ENCODE peak calls at places on chromosomes 6 and 20, in ten cellular contexts. K, F, W, D, V, J, N, O, X and Y are unnamed samples.

GRCh38 chr6:76774750-76775396 is 688.4 kb downstream of the HTR1B start:
- DNase-seq in K (no peak), F (no peak), W (no peak), D (peak; percentile 19), V (no peak), J (no peak), N (no peak), O (no peak), X (no peak), Y (peak; percentile 50)

GRCh38 chr6:114342826-114343781 is at the start of gene HS3ST5:
- DNase-seq in K (no peak), F (peak; percentile 63), W (peak; percentile 3), D (peak; percentile 19), V (peak; percentile 64), J (no peak), N (no peak), O (peak; percentile 37), X (no peak), Y (peak; percentile 50)

GRCh38 chr6:167493961-167494697 is 169.2 kb downstream of the TTLL2 start:
- DNase-seq in K (no peak), F (no peak), W (no peak), D (peak; percentile 60), V (peak; percentile 68), J (no peak), N (peak; percentile 75), O (no peak), X (no peak), Y (peak; percentile 90)

GRCh38 chr20:8244637-8245036 is 112.6 kb downstream of the PLCB1 start:
- DNase-seq in K (no peak), F (no peak), W (no peak), D (peak; percentile 57), V (no peak), J (no peak), N (no peak), O (no peak), X (no peak), Y (no peak)

GRCh38 chr20:60453847-60454246 is 495.6 kb downstream of the CDH26 start:
- DNase-seq in K (no peak), F (no peak), W (no peak), D (no peak), V (no peak), J (no peak), N (no peak), O (no peak), X (no peak), Y (no peak)

GRCh38 chr6:113511100-113511499 is 346.0 kb upstream of the MARCKS start:
- DNase-seq in K (no peak), F (no peak), W (no peak), D (no peak), V (no peak), J (no peak), N (no peak), O (no peak), X (no peak), Y (no peak)

GRCh38 chr20:12022121-12022520 is 104.4 kb downstream of the BTBD3 start:
- DNase-seq in K (no peak), F (no peak), W (no peak), D (no peak), V (no peak), J (no peak), N (no peak), O (no peak), X (no peak), Y (no peak)

GRCh38 chr20:36950432-36951197 is 893 bp downstream of the SAMHD1 start:
- DNase-seq in K (peak; percentile 32), F (no peak), W (no peak), D (peak; percentile 36), V (no peak), J (no peak), N (peak; percentile 70), O (peak; percentile 28), X (peak; percentile 73), Y (peak; percentile 81)

GRCh38 chr6:72619883-72620696 is 1.8 kb upstream of the KCNQ5 start:
- DNase-seq in K (peak; percentile 23), F (peak; percentile 14), W (peak; percentile 85), D (peak; percentile 12), V (peak; percentile 81), J (peak; percentile 80), N (peak; percentile 80), O (peak; percentile 44), X (peak; percentile 90), Y (peak; percentile 22)

GRCh38 chr6:111759836-111760785 is 113.1 kb downstream of the FYN start:
- DNase-seq in K (no peak), F (no peak), W (no peak), D (no peak), V (no peak), J (no peak), N (no peak), O (no peak), X (no peak), Y (no peak)

GRCh38 chr6:7541175-7542064 is at the start of gene DSP:
- DNase-seq in K (no peak), F (peak; percentile 82), W (peak; percentile 43), D (peak; percentile 57), V (peak; percentile 51), J (no peak), N (peak; percentile 84), O (no peak), X (peak; percentile 61), Y (peak; percentile 82)

GRCh38 chr6:153312633-153313032 is 181.6 kb upstream of the RGS17 start:
- DNase-seq in K (no peak), F (no peak), W (peak; percentile 24), D (no peak), V (no peak), J (no peak), N (no peak), O (peak; percentile 3), X (peak; percentile 62), Y (peak; percentile 66)

GRCh38 chr6:77492529-77492928 is 29.2 kb upstream of the HTR1B start:
- DNase-seq in K (no peak), F (no peak), W (no peak), D (no peak), V (no peak), J (no peak), N (no peak), O (no peak), X (no peak), Y (no peak)

GRCh38 chr6:157667211-157668033 is 155.6 kb upstream of the SNX9 start:
- DNase-seq in K (no peak), F (peak; percentile 26), W (peak; percentile 66), D (peak; percentile 44), V (no peak), J (peak; percentile 74), N (peak; percentile 38), O (peak; percentile 40), X (peak; percentile 88), Y (no peak)

GRCh38 chr6:8177721-8178120 is 75.4 kb upstream of the EEF1E1 start:
- DNase-seq in K (no peak), F (no peak), W (no peak), D (no peak), V (no peak), J (no peak), N (no peak), O (no peak), X (peak; percentile 9), Y (no peak)

GRCh38 chr6:82015043-82015442 is 232.5 kb downstream of the IBTK start:
- DNase-seq in K (no peak), F (no peak), W (no peak), D (no peak), V (no peak), J (no peak), N (no peak), O (no peak), X (peak; percentile 51), Y (no peak)

GRCh38 chr6:56593801-56594318 is 48.8 kb downstream of the DST start:
- DNase-seq in K (no peak), F (no peak), W (peak; percentile 23), D (no peak), V (no peak), J (peak; percentile 47), N (no peak), O (no peak), X (peak; percentile 58), Y (no peak)

GRCh38 chr20:42041000-42041565 is 422.9 kb upstream of the CHD6 start:
- DNase-seq in K (no peak), F (no peak), W (no peak), D (no peak), V (no peak), J (no peak), N (no peak), O (no peak), X (no peak), Y (no peak)

GRCh38 chr6:166933396-166933795 is 23.0 kb downstream of the RNASET2 start:
- DNase-seq in K (no peak), F (no peak), W (no peak), D (no peak), V (no peak), J (no peak), N (no peak), O (no peak), X (no peak), Y (no peak)

GRCh38 chr6:169571123-169571962 is 130.5 kb downstream of the WDR27 start:
- DNase-seq in K (no peak), F (no peak), W (no peak), D (no peak), V (no peak), J (no peak), N (no peak), O (no peak), X (no peak), Y (no peak)

GRCh38 chr20:9068232-9068781 is 580 bp upstream of the PLCB4 start:
- DNase-seq in K (no peak), F (peak; percentile 56), W (no peak), D (peak; percentile 66), V (peak; percentile 56), J (no peak), N (peak; percentile 78), O (no peak), X (no peak), Y (peak; percentile 82)

GRCh38 chr6:35165630-35166071 is 24.5 kb upstream of the TCP11 start:
- DNase-seq in K (no peak), F (no peak), W (no peak), D (no peak), V (no peak), J (no peak), N (no peak), O (no peak), X (no peak), Y (no peak)

GRCh38 chr6:73774311-73774766 is 78.3 kb downstream of the CD109 start:
- DNase-seq in K (no peak), F (no peak), W (no peak), D (peak; percentile 62), V (no peak), J (no peak), N (peak; percentile 76), O (no peak), X (peak; percentile 93), Y (peak; percentile 24)

GRCh38 chr20:8021541-8022269 is 2.1 kb upstream of the TMX4 start:
- DNase-seq in K (no peak), F (no peak), W (no peak), D (peak; percentile 15), V (no peak), J (no peak), N (no peak), O (no peak), X (no peak), Y (peak; percentile 45)

GRCh38 chr6:104969785-104970581 is 13.1 kb downstream of the LIN28B start:
- DNase-seq in K (no peak), F (no peak), W (no peak), D (no peak), V (no peak), J (no peak), N (no peak), O (no peak), X (no peak), Y (no peak)

GRCh38 chr20:51387125-51387865 is 155.2 kb downstream of the NFATC2 start:
- DNase-seq in K (no peak), F (no peak), W (no peak), D (no peak), V (no peak), J (no peak), N (peak; percentile 33), O (no peak), X (no peak), Y (no peak)

GRCh38 chr20:32888636-32889035 is 29.9 kb downstream of the EFCAB8 start:
- DNase-seq in K (no peak), F (no peak), W (no peak), D (no peak), V (no peak), J (no peak), N (no peak), O (no peak), X (no peak), Y (no peak)

GRCh38 chr20:63854069-63854765 is 7.1 kb upstream of the ABHD16B start:
- DNase-seq in K (no peak), F (no peak), W (no peak), D (peak; percentile 61), V (no peak), J (no peak), N (no peak), O (no peak), X (peak; percentile 67), Y (peak; percentile 59)